ENCODE peak calls at places on chromosomes 16 and 17, in six cellular contexts. One of them, this sample, is unnamed.

GRCh38 chr17:50037321-50038107 is 18.4 kb upstream of the ITGA3 start:
- DNase-seq in mesenchymal stem cell: peak; percentile 81
- DNase-seq in IMR-90: peak; percentile 81
- DNase-seq in mesendoderm: no peak
- DNase-seq in neuronal stem cell: no peak
- DNase-seq in H1: no peak
- DNase-seq in this sample: no peak

GRCh38 chr17:79005063-79005861 is 4.3 kb downstream of the CANT1 start:
- DNase-seq in mesenchymal stem cell: no peak
- DNase-seq in IMR-90: no peak
- DNase-seq in mesendoderm: no peak
- DNase-seq in neuronal stem cell: no peak
- DNase-seq in H1: no peak
- DNase-seq in this sample: no peak

GRCh38 chr16:66135376-66135775 is 231.1 kb upstream of the CDH5 start:
- DNase-seq in mesenchymal stem cell: no peak
- DNase-seq in IMR-90: peak; percentile 25
- DNase-seq in mesendoderm: no peak
- DNase-seq in neuronal stem cell: no peak
- DNase-seq in H1: no peak
- DNase-seq in this sample: no peak

GRCh38 chr16:68445458-68445857 is 2.9 kb downstream of the SMPD3 start:
- DNase-seq in mesenchymal stem cell: peak; percentile 16
- DNase-seq in IMR-90: peak; percentile 5
- DNase-seq in mesendoderm: peak; percentile 87
- DNase-seq in neuronal stem cell: peak; percentile 73
- DNase-seq in H1: no peak
- DNase-seq in this sample: peak; percentile 36

GRCh38 chr17:81552244-81553017 is at the start of gene FAAP100:
- DNase-seq in mesenchymal stem cell: peak; percentile 82
- DNase-seq in IMR-90: peak; percentile 72
- DNase-seq in mesendoderm: peak; percentile 87
- DNase-seq in neuronal stem cell: peak; percentile 86
- DNase-seq in H1: no peak
- DNase-seq in this sample: peak; percentile 72

GRCh38 chr17:47905221-47905733 is 9.2 kb downstream of the SP2 start:
- DNase-seq in mesenchymal stem cell: peak; percentile 64
- DNase-seq in IMR-90: peak; percentile 78
- DNase-seq in mesendoderm: peak; percentile 56
- DNase-seq in neuronal stem cell: no peak
- DNase-seq in H1: no peak
- DNase-seq in this sample: no peak

GRCh38 chr17:32007463-32008298 is 498 bp downstream of the LRRC37B start:
- DNase-seq in mesenchymal stem cell: peak; percentile 33
- DNase-seq in IMR-90: peak; percentile 19
- DNase-seq in mesendoderm: peak; percentile 74
- DNase-seq in neuronal stem cell: peak; percentile 39
- DNase-seq in H1: peak; percentile 19
- DNase-seq in this sample: no peak

GRCh38 chr16:57608462-57609113 is 19.8 kb upstream of the ADGRG1 start:
- DNase-seq in mesenchymal stem cell: no peak
- DNase-seq in IMR-90: no peak
- DNase-seq in mesendoderm: no peak
- DNase-seq in neuronal stem cell: no peak
- DNase-seq in H1: no peak
- DNase-seq in this sample: no peak

GRCh38 chr17:27379863-27380533 is 76.2 kb upstream of the KSR1 start:
- DNase-seq in mesenchymal stem cell: no peak
- DNase-seq in IMR-90: peak; percentile 43
- DNase-seq in mesendoderm: no peak
- DNase-seq in neuronal stem cell: peak; percentile 63
- DNase-seq in H1: no peak
- DNase-seq in this sample: no peak

DNA sequence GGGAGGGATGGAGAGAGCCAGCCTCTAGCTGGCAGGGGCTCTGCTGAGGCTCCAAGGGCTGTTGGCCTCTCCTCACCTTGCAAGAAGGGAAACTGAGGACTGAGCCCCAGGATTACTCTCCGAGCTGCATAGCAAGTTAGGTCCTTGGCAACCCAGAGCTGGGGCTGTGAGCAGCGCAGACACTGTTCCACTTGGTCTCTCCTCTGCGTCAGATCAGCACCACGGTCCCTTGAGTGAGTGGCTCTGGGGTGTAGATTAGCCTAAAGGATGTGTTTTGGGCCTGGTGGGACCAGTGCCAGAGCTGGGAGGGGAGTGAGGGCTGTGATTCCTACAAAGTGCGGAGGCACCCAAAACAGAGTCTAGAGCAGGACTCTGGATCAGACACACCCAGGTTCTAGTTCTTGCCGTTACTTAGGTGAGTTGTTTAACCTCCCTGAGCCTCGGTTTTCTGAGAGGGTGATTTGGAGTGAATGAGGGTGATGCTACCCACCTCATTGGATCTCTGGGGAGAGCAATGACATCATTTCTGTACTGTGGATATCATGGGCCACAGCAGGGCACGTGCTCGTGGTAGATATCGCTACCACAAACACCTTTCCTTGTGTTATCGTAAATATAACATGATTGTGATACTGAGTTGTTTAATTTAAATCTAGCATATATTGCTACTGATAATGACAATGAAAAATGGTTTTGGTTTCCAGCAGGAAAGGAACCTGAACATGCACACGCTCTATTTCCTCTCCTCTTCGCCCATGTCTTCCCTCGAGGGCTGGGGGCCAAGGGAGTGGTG is 8.1 kb upstream of the FADS6 start:
- DNase-seq in mesenchymal stem cell: no peak
- DNase-seq in IMR-90: no peak
- DNase-seq in mesendoderm: no peak
- DNase-seq in neuronal stem cell: no peak
- DNase-seq in H1: no peak
- DNase-seq in this sample: no peak
- H3K4me3 ChIP-seq in mesenchymal stem cell: no peak overlapping the region
- H3K4me3 ChIP-seq in IMR-90: no peak overlapping the region
- H3K4me3 ChIP-seq in mesendoderm: no peak overlapping the region
- H3K4me3 ChIP-seq in neuronal stem cell: no peak overlapping the region
- H3K4me3 ChIP-seq in H1: no peak overlapping the region
- H3K4me3 ChIP-seq in this sample: no peak overlapping the region

GRCh38 chr17:12730931-12731521 is 58.3 kb upstream of the ARHGAP44 start:
- DNase-seq in mesenchymal stem cell: peak; percentile 80
- DNase-seq in IMR-90: peak; percentile 78
- DNase-seq in mesendoderm: peak; percentile 99
- DNase-seq in neuronal stem cell: no peak
- DNase-seq in H1: no peak
- DNase-seq in this sample: peak; percentile 96

GRCh38 chr17:12730421-12730820 is 58.9 kb upstream of the ARHGAP44 start:
- DNase-seq in mesenchymal stem cell: no peak
- DNase-seq in IMR-90: no peak
- DNase-seq in mesendoderm: no peak
- DNase-seq in neuronal stem cell: no peak
- DNase-seq in H1: no peak
- DNase-seq in this sample: no peak

GRCh38 chr17:12734852-12735430 is 54.4 kb upstream of the ARHGAP44 start:
- DNase-seq in mesenchymal stem cell: no peak
- DNase-seq in IMR-90: no peak
- DNase-seq in mesendoderm: peak; percentile 71
- DNase-seq in neuronal stem cell: no peak
- DNase-seq in H1: no peak
- DNase-seq in this sample: no peak

GRCh38 chr17:12731839-12732238 is 57.5 kb upstream of the ARHGAP44 start:
- DNase-seq in mesenchymal stem cell: no peak
- DNase-seq in IMR-90: no peak
- DNase-seq in mesendoderm: no peak
- DNase-seq in neuronal stem cell: no peak
- DNase-seq in H1: no peak
- DNase-seq in this sample: no peak

DNA sequence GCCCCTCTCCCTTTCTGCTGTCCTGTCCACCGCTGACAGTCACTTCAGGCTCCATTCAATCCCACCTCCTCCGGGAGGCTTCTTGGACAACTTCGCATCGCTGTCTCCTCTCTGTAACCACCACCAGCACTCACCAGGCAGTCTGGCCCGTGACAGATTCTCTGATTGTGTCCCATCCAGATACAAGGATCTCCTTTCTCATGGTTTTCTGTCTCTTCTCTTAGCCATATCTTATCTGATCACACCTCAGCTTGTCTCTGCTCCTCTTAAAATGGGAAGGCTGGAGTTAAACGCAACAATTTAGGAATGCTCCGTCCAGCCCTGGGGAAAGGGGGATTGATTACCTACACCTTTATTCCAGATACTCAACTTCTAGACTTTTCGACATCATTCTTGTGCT is 56.9 kb upstream of the ARHGAP44 start:
- DNase-seq in mesenchymal stem cell: no peak
- DNase-seq in IMR-90: no peak
- DNase-seq in mesendoderm: peak; percentile 71
- DNase-seq in neuronal stem cell: no peak
- DNase-seq in H1: no peak
- DNase-seq in this sample: no peak
- H2AK5ac ChIP-seq in mesenchymal stem cell: no peak overlapping the region
- H2AK5ac ChIP-seq in IMR-90: peak overlapping the region; percentile 12
- H2AK5ac ChIP-seq in mesendoderm: peak overlapping the region; percentile 32
- H2AK5ac ChIP-seq in neuronal stem cell: no peak overlapping the region
- H2AK5ac ChIP-seq in H1: no peak overlapping the region
- H2AK5ac ChIP-seq in this sample: peak overlapping the region; percentile 57

DNA sequence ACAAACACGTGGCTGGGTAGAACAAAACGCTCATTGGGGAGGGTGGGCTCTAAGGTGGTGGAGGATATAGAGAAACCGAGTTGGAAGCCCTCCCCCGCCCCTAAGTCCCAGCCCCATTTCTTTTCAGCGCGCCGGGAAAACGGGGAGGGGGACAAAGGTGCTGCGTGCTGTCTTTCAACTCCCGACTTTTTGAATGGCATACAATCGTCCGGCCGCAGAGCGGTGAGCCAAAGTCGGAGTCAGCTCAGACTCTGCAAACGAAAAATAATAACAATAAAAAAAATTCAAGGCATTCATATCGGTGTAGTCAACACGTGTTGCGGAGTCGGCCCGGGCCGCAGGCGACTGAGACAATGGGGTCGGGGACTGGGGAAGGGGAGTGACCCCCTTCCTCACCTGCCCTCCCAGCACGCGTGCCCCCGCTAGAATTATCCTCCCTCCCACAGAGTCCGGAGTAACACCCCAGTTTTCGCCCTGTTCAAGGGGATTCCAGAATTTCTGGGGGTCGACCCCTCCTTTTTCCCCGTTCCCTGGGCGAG is 1.8 kb upstream of the IGF2BP1 start:
- DNase-seq in mesenchymal stem cell: peak; percentile 37
- DNase-seq in IMR-90: no peak
- DNase-seq in mesendoderm: peak; percentile 93
- DNase-seq in neuronal stem cell: peak; percentile 69
- DNase-seq in H1: no peak
- DNase-seq in this sample: peak; percentile 34
- H3K4ac ChIP-seq in mesenchymal stem cell: peak overlapping the region; percentile 97
- H3K4ac ChIP-seq in IMR-90: peak overlapping the region; percentile 19
- H3K4ac ChIP-seq in mesendoderm: peak overlapping the region; percentile 96
- H3K4ac ChIP-seq in neuronal stem cell: peak overlapping the region; percentile 94
- H3K4ac ChIP-seq in H1: peak overlapping the region; percentile 81
- H3K4ac ChIP-seq in this sample: peak overlapping the region; percentile 92

DNA sequence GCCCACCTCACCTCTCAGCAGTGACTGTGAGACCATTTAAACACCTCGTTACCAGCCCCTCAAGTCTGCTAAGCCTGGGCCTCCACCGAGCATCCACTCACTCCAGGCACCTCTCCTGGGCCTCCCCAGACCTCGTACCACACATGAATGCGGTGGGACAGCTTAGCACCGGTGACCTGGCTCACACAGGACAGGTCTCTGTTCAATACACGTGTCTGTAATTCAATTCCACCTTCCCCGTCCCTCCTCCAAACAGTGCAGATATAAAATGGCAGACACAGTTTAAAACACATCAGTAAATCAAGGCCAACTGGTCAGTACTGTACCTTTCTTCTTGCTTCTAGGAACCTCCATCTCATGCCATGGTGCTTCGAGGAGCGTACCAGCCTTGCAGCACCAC is 73.9 kb downstream of the ZNF778 start:
- DNase-seq in mesenchymal stem cell: no peak
- DNase-seq in IMR-90: no peak
- DNase-seq in mesendoderm: no peak
- DNase-seq in neuronal stem cell: no peak
- DNase-seq in H1: no peak
- DNase-seq in this sample: no peak
- H3K4me3 ChIP-seq in mesenchymal stem cell: no peak overlapping the region
- H3K4me3 ChIP-seq in IMR-90: no peak overlapping the region
- H3K4me3 ChIP-seq in mesendoderm: no peak overlapping the region
- H3K4me3 ChIP-seq in neuronal stem cell: no peak overlapping the region
- H3K4me3 ChIP-seq in H1: peak overlapping the region; percentile 35
- H3K4me3 ChIP-seq in this sample: no peak overlapping the region

GRCh38 chr17:60599220-60599619 is 773 bp upstream of the PPM1D start:
- DNase-seq in mesenchymal stem cell: no peak
- DNase-seq in IMR-90: no peak
- DNase-seq in mesendoderm: no peak
- DNase-seq in neuronal stem cell: no peak
- DNase-seq in H1: no peak
- DNase-seq in this sample: no peak
- H2AK5ac ChIP-seq in mesenchymal stem cell: no peak overlapping the region
- H2AK5ac ChIP-seq in IMR-90: peak overlapping the region; percentile 59
- H2AK5ac ChIP-seq in mesendoderm: no peak overlapping the region
- H2AK5ac ChIP-seq in neuronal stem cell: no peak overlapping the region
- H2AK5ac ChIP-seq in H1: peak overlapping the region; percentile 17
- H2AK5ac ChIP-seq in this sample: no peak overlapping the region

DNA sequence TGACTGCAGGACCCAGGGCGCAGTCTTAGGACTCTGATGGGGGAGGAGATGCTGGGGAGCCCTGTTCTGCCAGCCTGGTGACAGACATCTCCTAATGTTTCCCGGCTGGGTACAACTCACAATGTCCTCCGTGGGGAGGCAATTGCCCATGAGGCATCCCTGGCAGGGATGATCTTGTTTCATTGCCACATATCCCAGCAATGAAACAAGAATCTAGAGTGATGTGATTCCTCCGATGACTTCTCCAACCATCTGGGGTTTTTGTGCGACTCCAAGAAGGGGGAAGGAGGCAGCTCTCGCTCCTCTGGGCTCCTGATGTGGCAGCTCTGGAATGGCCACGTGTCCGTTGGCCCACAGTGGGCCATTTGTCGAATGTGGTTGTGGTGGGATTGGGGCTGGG is 255.8 kb downstream of the SEC14L1 start:
- DNase-seq in mesenchymal stem cell: no peak
- DNase-seq in IMR-90: no peak
- DNase-seq in mesendoderm: no peak
- DNase-seq in neuronal stem cell: no peak
- DNase-seq in H1: no peak
- DNase-seq in this sample: no peak
- H3K4ac ChIP-seq in mesenchymal stem cell: no peak overlapping the region
- H3K4ac ChIP-seq in IMR-90: no peak overlapping the region
- H3K4ac ChIP-seq in mesendoderm: no peak overlapping the region
- H3K4ac ChIP-seq in neuronal stem cell: no peak overlapping the region
- H3K4ac ChIP-seq in H1: no peak overlapping the region
- H3K4ac ChIP-seq in this sample: no peak overlapping the region

GRCh38 chr17:62679866-62680377 is 52.5 kb downstream of the MRC2 start:
- DNase-seq in mesenchymal stem cell: no peak
- DNase-seq in IMR-90: no peak
- DNase-seq in mesendoderm: no peak
- DNase-seq in neuronal stem cell: no peak
- DNase-seq in H1: no peak
- DNase-seq in this sample: no peak
- H3K4me3 ChIP-seq in mesenchymal stem cell: no peak overlapping the region
- H3K4me3 ChIP-seq in IMR-90: no peak overlapping the region
- H3K4me3 ChIP-seq in mesendoderm: no peak overlapping the region
- H3K4me3 ChIP-seq in neuronal stem cell: no peak overlapping the region
- H3K4me3 ChIP-seq in H1: no peak overlapping the region
- H3K4me3 ChIP-seq in this sample: peak overlapping the region; percentile 25

GRCh38 chr17:57873261-57874057 is 23.6 kb upstream of the MRPS23 start:
- DNase-seq in mesenchymal stem cell: no peak
- DNase-seq in IMR-90: no peak
- DNase-seq in mesendoderm: peak; percentile 60
- DNase-seq in neuronal stem cell: no peak
- DNase-seq in H1: no peak
- DNase-seq in this sample: no peak
- H2AK5ac ChIP-seq in mesenchymal stem cell: peak overlapping the region; percentile 59
- H2AK5ac ChIP-seq in IMR-90: peak overlapping the region; percentile 100
- H2AK5ac ChIP-seq in mesendoderm: peak overlapping the region; percentile 97
- H2AK5ac ChIP-seq in neuronal stem cell: peak overlapping the region; percentile 99
- H2AK5ac ChIP-seq in H1: peak overlapping the region; percentile 91
- H2AK5ac ChIP-seq in this sample: peak overlapping the region; percentile 72